ENCODE peak calls at places on chromosomes 16 and 17, in seven cellular contexts. J is testis, B is AG09309, F is upper lobe of right lung, S is lower leg skin, X is ascending aorta, K is GM23248. A is an unnamed sample.

GRCh38 chr17:45311762-45312476 is 4.9 kb downstream of the MAP3K14 start:
- DNase-seq in J (peak), B (no peak), F (peak), S (no peak), X (no peak), K (peak), A (peak)

GRCh38 chr16:10988164-10988803 is 43.9 kb downstream of the CLEC16A start:
- DNase-seq in J (no peak), B (no peak), F (no peak), S (no peak), X (no peak), K (peak), A (no peak)

GRCh38 chr16:6081320-6081976 is 983.9 kb upstream of the EEF2KMT start:
- DNase-seq in J (peak), B (no peak), F (no peak), S (no peak), X (no peak), K (peak), A (peak)

GRCh38 chr17:74408830-74409229 is 23.1 kb upstream of the GPRC5C start:
- DNase-seq in J (no peak), B (no peak), F (no peak), S (no peak), X (no peak), K (no peak), A (no peak)

GRCh38 chr16:77834600-77834963 is 46.2 kb downstream of the VAT1L start:
- DNase-seq in J (no peak), B (peak), F (no peak), S (no peak), X (no peak), K (peak), A (no peak)

GRCh38 chr17:56679148-56679766 is 85.8 kb downstream of the NOG start:
- DNase-seq in J (no peak), B (no peak), F (no peak), S (no peak), X (no peak), K (peak), A (no peak)

GRCh38 chr16:70694517-70695218 is 8.8 kb upstream of the MTSS2 start:
- DNase-seq in J (no peak), B (no peak), F (no peak), S (no peak), X (no peak), K (peak), A (peak)

GRCh38 chr17:37392024-37392590 is 14.5 kb downstream of the ACACA start:
- DNase-seq in J (no peak), B (no peak), F (no peak), S (no peak), X (no peak), K (peak), A (no peak)

GRCh38 chr17:50272711-50273653 is 1.3 kb upstream of the TMEM92 start:
- DNase-seq in J (peak), B (no peak), F (peak), S (peak), X (no peak), K (peak), A (peak)

GRCh38 chr16:56349086-56349415 is 76.3 kb downstream of the AMFR start:
- DNase-seq in J (no peak), B (no peak), F (no peak), S (no peak), X (no peak), K (no peak), A (no peak)

GRCh38 chr17:57861000-57861736 is 11.3 kb upstream of the MRPS23 start:
- DNase-seq in J (peak), B (no peak), F (peak), S (no peak), X (no peak), K (peak), A (peak)

GRCh38 chr17:38602453-38602852 is 3.3 kb downstream of the SRCIN1 start:
- DNase-seq in J (no peak), B (no peak), F (no peak), S (no peak), X (no peak), K (peak), A (no peak)

GRCh38 chr17:6106212-6106611 is 36.0 kb downstream of the WSCD1 start:
- DNase-seq in J (no peak), B (no peak), F (no peak), S (no peak), X (no peak), K (no peak), A (no peak)

GRCh38 chr16:58651965-58652348 is 22.3 kb upstream of the CNOT1 start:
- DNase-seq in J (no peak), B (no peak), F (no peak), S (no peak), X (no peak), K (peak), A (no peak)

GRCh38 chr17:74520790-74521480 is 10.3 kb downstream of the CD300LB start:
- DNase-seq in J (no peak), B (no peak), F (no peak), S (peak), X (no peak), K (peak), A (peak)

GRCh38 chr16:11078812-11079459 is 134.6 kb downstream of the CLEC16A start:
- DNase-seq in J (peak), B (peak), F (no peak), S (no peak), X (no peak), K (peak), A (peak)

GRCh38 chr17:45847101-45847500 is 2.4 kb downstream of the SPPL2C start:
- DNase-seq in J (no peak), B (no peak), F (no peak), S (no peak), X (no peak), K (no peak), A (no peak)

GRCh38 chr17:29582767-29583166 is 6.7 kb downstream of the GIT1 start:
- DNase-seq in J (no peak), B (no peak), F (no peak), S (no peak), X (no peak), K (no peak), A (no peak)

GRCh38 chr16:72422308-72422897 is 250.4 kb upstream of the PMFBP1 start:
- DNase-seq in J (no peak), B (no peak), F (no peak), S (no peak), X (no peak), K (peak), A (no peak)

DNA sequence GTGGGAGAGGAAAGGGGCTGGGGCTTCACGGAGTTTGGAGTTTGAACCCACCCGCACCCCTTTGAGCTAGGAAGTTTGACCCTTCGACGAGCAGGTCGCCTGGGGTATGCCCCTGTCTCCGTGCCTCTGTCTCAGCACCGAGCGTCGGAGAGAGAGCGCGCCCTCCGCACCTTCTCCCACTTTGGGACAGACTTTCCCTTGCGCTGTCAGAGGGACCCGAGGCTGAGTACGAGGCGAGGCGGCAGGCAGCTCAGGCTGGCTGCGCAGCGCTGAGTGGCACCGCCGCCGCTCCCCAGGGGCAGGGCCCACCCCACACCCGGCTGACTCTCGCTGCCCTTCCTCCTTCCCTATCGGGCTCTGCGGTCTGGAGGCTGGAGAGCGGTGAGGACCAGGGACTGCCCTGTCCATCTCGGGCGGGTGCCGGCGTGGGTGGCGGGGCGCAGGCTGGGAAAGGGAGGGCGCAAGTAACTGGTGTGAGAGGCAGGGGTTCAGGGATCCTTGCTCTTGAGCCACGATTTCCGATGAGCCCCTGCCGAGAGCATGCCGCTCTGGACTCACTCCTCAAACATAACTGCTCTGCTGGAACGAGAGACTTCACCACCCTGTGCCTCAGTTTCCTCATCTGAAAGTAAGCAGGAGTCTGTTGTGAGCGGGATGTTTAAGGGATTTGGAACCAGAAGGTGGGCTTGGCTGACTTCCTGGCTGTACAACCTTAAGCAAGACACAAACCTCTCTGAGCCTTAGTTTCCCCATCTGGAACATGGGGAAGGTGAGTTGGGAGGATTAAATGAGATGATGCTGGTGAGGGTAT is 981 bp downstream of the BEAN1 start:
- DNase-seq in J (no peak), B (no peak), F (no peak), S (peak), X (no peak), K (peak), A (no peak)
- H3K4me3 ChIP-seq in J (peak), B (no peak), F (peak), S (peak), X (peak), K (peak), A (no peak)

GRCh38 chr16:88804552-88805339 is 1.2 kb downstream of the CDT1 start:
- DNase-seq in J (no peak), B (no peak), F (peak), S (peak), X (no peak), K (peak), A (no peak)

GRCh38 chr16:88803264-88803987 is at the start of gene CDT1:
- DNase-seq in J (peak), B (no peak), F (peak), S (peak), X (no peak), K (peak), A (peak)

GRCh38 chr16:88805340-88805715 is 1.7 kb downstream of the CDT1 start:
- DNase-seq in J (no peak), B (no peak), F (peak), S (peak), X (no peak), K (no peak), A (no peak)

GRCh38 chr16:88805887-88806393 is 2.4 kb downstream of the CDT1 start:
- DNase-seq in J (no peak), B (no peak), F (peak), S (no peak), X (no peak), K (no peak), A (no peak)

DNA sequence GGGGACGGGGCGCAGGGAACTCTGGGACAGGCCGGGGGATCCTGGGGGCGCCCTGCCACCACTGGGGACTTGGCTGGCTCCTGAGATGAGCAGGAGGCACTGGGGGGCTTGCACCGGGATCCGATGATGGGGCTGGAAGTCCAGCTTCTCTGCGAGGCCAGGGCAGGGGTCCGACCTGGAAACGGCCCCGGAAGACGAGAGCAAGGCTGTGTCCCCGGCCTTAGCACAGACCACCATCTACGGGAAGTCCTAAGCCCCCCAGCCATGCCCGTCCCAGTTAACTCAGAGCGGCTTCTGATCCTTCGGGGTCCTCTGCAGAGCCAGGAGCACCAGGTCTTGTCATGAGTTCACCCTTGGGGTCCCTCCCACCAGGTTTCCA is 573 bp downstream of the CDT1 start:
- DNase-seq in J (no peak), B (no peak), F (no peak), S (no peak), X (no peak), K (no peak), A (no peak)
- H3K4me3 ChIP-seq in J (peak), B (peak), F (no peak), S (no peak), X (peak), K (peak), A (no peak)

GRCh38 chr16:80027007-80027965 is 426.7 kb upstream of the MAF start:
- DNase-seq in J (peak), B (peak), F (peak), S (peak), X (peak), K (peak), A (peak)
- H3K4me3 ChIP-seq in J (no peak), B (no peak), F (no peak), S (no peak), X (no peak), K (no peak), A (no peak)

GRCh38 chr17:82871056-82871775 is 31.4 kb upstream of the ZNF750 start:
- DNase-seq in J (no peak), B (no peak), F (no peak), S (no peak), X (no peak), K (no peak), A (no peak)

GRCh38 chr17:82869536-82869935 is 29.7 kb upstream of the ZNF750 start:
- DNase-seq in J (no peak), B (no peak), F (no peak), S (no peak), X (no peak), K (no peak), A (no peak)

GRCh38 chr17:82870091-82870491 is 30.3 kb upstream of the ZNF750 start:
- DNase-seq in J (no peak), B (no peak), F (no peak), S (no peak), X (no peak), K (no peak), A (no peak)

GRCh38 chr17:82871776-82872561 is 32.1 kb upstream of the ZNF750 start:
- DNase-seq in J (no peak), B (no peak), F (no peak), S (no peak), X (no peak), K (no peak), A (no peak)

GRCh38 chr17:82870541-82870940 is 30.7 kb upstream of the ZNF750 start:
- DNase-seq in J (no peak), B (no peak), F (no peak), S (no peak), X (no peak), K (no peak), A (no peak)
- H3K4me3 ChIP-seq in J (no peak), B (no peak), F (no peak), S (no peak), X (no peak), K (no peak), A (no peak)

DNA sequence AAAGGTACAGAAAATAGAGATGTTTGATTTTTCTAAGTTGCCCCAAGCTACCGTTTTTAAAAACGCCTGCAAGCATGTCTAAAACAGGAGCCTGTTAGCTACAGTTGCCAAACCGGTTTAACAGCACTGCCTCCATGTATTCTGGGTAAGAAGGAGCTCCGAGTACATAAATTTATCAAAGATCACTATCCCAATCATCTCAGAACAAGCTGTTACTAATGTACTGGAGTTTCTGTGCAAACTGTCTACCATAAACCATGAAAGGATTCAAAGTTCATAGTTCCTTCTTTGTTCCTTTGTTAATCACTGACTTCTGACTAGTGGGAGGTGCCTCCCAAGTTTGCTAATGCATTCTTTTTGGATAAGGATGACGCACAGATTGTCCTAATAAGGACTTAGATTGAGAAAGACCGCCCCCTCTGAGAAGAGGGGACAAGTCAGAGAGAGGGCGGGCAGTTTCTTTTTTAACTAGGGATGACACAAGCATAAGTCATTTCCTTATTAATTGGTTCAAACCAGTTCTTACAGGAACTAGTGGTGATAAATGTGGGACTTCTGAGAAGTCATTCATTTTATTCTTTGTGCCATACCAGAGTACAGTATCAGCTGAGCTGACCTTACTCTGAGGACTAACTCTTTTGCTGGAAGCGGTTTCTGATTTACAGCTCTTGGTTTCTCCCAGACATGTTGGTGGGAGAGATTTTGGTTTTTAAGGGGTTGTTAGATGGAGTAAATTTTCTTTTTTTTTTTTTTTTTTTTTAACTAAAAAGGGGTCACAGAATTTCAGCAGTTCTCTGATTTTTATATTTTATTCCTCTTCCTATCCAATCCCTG is 55.2 kb downstream of the TUBD1 start:
- DNase-seq in J (peak), B (peak), F (no peak), S (peak), X (peak), K (peak), A (peak)
- H3K4me3 ChIP-seq in J (peak), B (peak), F (peak), S (peak), X (peak), K (peak), A (peak)

DNA sequence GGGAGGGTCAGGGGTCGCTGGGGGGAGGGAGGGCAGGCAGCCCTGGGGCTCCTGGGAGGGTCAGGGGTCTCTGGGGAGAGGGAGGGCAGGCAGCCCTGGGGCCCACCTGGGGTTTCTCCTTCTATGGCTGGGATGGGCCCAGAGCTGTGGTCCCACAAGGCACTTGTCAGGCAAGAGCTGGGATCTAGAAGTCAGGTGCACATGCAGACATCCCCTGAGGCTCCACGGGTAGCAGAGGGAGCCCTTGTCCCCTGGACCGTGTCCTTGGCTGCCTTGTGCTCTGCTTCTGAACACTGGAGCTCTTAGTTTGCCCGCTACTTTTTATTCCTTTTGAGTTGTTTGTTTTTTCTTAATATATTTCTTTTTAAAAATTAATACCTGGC is 1.8 kb downstream of the TUBB3 start:
- DNase-seq in J (no peak), B (no peak), F (no peak), S (no peak), X (no peak), K (peak), A (no peak)
- H3K4me3 ChIP-seq in J (no peak), B (peak), F (no peak), S (no peak), X (no peak), K (peak), A (no peak)

DNA sequence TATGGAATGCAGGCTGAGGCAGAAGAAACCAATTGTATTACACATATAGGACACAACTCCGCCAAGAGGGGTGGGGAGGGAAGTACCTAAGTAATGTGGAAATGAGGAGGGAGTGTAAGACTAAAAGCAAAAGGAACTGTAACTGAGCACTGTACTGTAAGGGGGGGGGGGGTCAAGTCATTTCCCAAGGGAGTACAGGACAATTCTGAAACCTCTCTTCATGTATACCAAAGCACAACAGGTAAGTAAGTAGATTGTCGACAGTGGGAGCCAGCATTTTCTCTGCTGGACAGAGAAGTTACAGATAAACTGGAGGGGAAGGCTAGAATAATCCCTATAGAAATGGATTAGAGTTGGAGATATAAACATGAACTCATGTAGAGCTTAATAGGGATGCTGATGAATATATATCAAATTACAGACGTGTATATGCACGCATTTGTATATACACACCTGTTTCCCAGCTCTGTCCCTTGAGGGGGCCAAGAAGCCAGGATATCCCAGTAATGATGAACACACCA is 6.4 kb downstream of the USP22 start:
- DNase-seq in J (no peak), B (no peak), F (no peak), S (peak), X (no peak), K (peak), A (no peak)
- H3K4me3 ChIP-seq in J (no peak), B (no peak), F (no peak), S (no peak), X (no peak), K (no peak), A (no peak)

DNA sequence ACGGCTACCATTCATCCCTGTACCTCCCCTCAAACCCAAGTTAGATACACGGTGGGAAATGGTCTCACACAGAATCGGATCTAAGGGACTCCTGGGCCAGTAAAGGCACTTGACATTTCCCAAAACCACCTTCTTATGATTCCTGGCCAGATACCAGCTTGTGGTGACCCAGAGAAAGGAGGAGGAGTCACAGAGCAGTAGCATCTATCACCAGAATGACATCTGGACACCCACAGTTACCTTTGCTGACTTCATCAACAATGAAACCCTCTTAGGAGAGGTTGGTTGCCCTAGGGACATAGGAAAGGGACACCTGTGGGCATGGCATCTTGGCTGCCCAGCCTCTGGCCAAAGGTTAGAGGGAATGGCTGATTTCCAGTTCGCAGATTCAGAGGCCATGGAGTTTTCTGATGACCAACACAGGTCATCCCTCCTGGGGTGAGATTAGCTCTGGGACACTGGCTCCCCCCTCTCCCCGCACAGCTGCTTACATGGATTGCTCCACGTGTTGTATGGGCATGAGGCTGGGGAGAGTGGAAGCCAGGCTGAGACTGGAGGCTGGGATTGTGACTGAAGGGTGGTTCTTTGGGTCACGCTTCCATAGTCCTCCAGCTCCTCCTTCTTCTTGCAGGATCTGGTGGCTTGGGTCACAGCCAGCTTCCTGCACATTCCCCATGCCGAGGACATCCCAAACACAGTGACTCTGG is 1.4 kb upstream of the AOC3 start:
- DNase-seq in J (peak), B (no peak), F (no peak), S (no peak), X (no peak), K (peak), A (peak)
- H3K4me3 ChIP-seq in J (no peak), B (no peak), F (no peak), S (no peak), X (no peak), K (no peak), A (no peak)

GRCh38 chr16:84726079-84726669 is 26.4 kb downstream of the USP10 start:
- DNase-seq in J (peak), B (peak), F (peak), S (peak), X (peak), K (peak), A (peak)
- H3K4me3 ChIP-seq in J (no peak), B (no peak), F (peak), S (no peak), X (no peak), K (no peak), A (no peak)